ENCODE peak calls at places on chromosome 4, in ten cellular contexts. One of them, this sample, is unnamed.

GRCh38 chr4:99859618-99860017 is 34.6 kb downstream of the LAMTOR3 start:
- DNase-seq in A549: no peak
- DNase-seq in GM18507: no peak
- DNase-seq in sigmoid colon: no peak
- DNase-seq in HCT116: no peak
- DNase-seq in LoVo: no peak
- DNase-seq in nephron progenitor cell: no peak
- DNase-seq in substantia nigra: no peak
- DNase-seq in NCI-H2029 treated with DMSO at 0.1 percent for 48 hours: no peak
- DNase-seq in astrocyte of the spinal cord: no peak
- DNase-seq in this sample: no peak

GRCh38 chr4:122516376-122516775 is 59.9 kb upstream of the IL2 start:
- DNase-seq in A549: no peak
- DNase-seq in GM18507: no peak
- DNase-seq in sigmoid colon: no peak
- DNase-seq in HCT116: no peak
- DNase-seq in LoVo: no peak
- DNase-seq in nephron progenitor cell: no peak
- DNase-seq in substantia nigra: no peak
- DNase-seq in NCI-H2029 treated with DMSO at 0.1 percent for 48 hours: no peak
- DNase-seq in astrocyte of the spinal cord: no peak
- DNase-seq in this sample: no peak

GRCh38 chr4:19063662-19064061 is 1042.1 kb upstream of the LCORL start:
- DNase-seq in A549: no peak
- DNase-seq in GM18507: no peak
- DNase-seq in sigmoid colon: no peak
- DNase-seq in HCT116: no peak
- DNase-seq in LoVo: no peak
- DNase-seq in nephron progenitor cell: no peak
- DNase-seq in substantia nigra: no peak
- DNase-seq in NCI-H2029 treated with DMSO at 0.1 percent for 48 hours: no peak
- DNase-seq in astrocyte of the spinal cord: no peak
- DNase-seq in this sample: no peak

GRCh38 chr4:71635094-71635493 is 148.8 kb downstream of the GC start:
- DNase-seq in A549: no peak
- DNase-seq in GM18507: no peak
- DNase-seq in sigmoid colon: no peak
- DNase-seq in HCT116: no peak
- DNase-seq in LoVo: no peak
- DNase-seq in nephron progenitor cell: no peak
- DNase-seq in substantia nigra: no peak
- DNase-seq in NCI-H2029 treated with DMSO at 0.1 percent for 48 hours: no peak
- DNase-seq in astrocyte of the spinal cord: no peak
- DNase-seq in this sample: no peak

GRCh38 chr4:184596044-184596616 is 53.1 kb downstream of the CASP3 start:
- DNase-seq in A549: no peak
- DNase-seq in GM18507: no peak
- DNase-seq in sigmoid colon: no peak
- DNase-seq in HCT116: no peak
- DNase-seq in LoVo: no peak
- DNase-seq in nephron progenitor cell: no peak
- DNase-seq in substantia nigra: no peak
- DNase-seq in NCI-H2029 treated with DMSO at 0.1 percent for 48 hours: no peak
- DNase-seq in astrocyte of the spinal cord: no peak
- DNase-seq in this sample: no peak

GRCh38 chr4:180794352-180794751 is 1448.8 kb upstream of the TENM3 start:
- DNase-seq in A549: no peak
- DNase-seq in GM18507: no peak
- DNase-seq in sigmoid colon: no peak
- DNase-seq in HCT116: no peak
- DNase-seq in LoVo: no peak
- DNase-seq in nephron progenitor cell: no peak
- DNase-seq in substantia nigra: no peak
- DNase-seq in NCI-H2029 treated with DMSO at 0.1 percent for 48 hours: no peak
- DNase-seq in astrocyte of the spinal cord: no peak
- DNase-seq in this sample: no peak

GRCh38 chr4:7663075-7663541 is 228.4 kb upstream of the PSAPL1 start:
- DNase-seq in A549: no peak
- DNase-seq in GM18507: no peak
- DNase-seq in sigmoid colon: no peak
- DNase-seq in HCT116: no peak
- DNase-seq in LoVo: no peak
- DNase-seq in nephron progenitor cell: no peak
- DNase-seq in substantia nigra: no peak
- DNase-seq in NCI-H2029 treated with DMSO at 0.1 percent for 48 hours: no peak
- DNase-seq in astrocyte of the spinal cord: no peak
- DNase-seq in this sample: no peak

GRCh38 chr4:68369474-68369805 is 19.6 kb upstream of the YTHDC1 start:
- DNase-seq in A549: no peak
- DNase-seq in GM18507: no peak
- DNase-seq in sigmoid colon: no peak
- DNase-seq in HCT116: peak
- DNase-seq in LoVo: peak
- DNase-seq in nephron progenitor cell: no peak
- DNase-seq in substantia nigra: no peak
- DNase-seq in NCI-H2029 treated with DMSO at 0.1 percent for 48 hours: no peak
- DNase-seq in astrocyte of the spinal cord: peak
- DNase-seq in this sample: no peak

GRCh38 chr4:169015237-169015636 is 5.2 kb upstream of the CBR4 start:
- DNase-seq in A549: no peak
- DNase-seq in GM18507: no peak
- DNase-seq in sigmoid colon: no peak
- DNase-seq in HCT116: no peak
- DNase-seq in LoVo: no peak
- DNase-seq in nephron progenitor cell: no peak
- DNase-seq in substantia nigra: no peak
- DNase-seq in NCI-H2029 treated with DMSO at 0.1 percent for 48 hours: no peak
- DNase-seq in astrocyte of the spinal cord: no peak
- DNase-seq in this sample: no peak

GRCh38 chr4:8244001-8244757 is 25.4 kb upstream of the HTRA3 start:
- DNase-seq in A549: no peak
- DNase-seq in GM18507: no peak
- DNase-seq in sigmoid colon: no peak
- DNase-seq in HCT116: no peak
- DNase-seq in LoVo: no peak
- DNase-seq in nephron progenitor cell: no peak
- DNase-seq in substantia nigra: no peak
- DNase-seq in NCI-H2029 treated with DMSO at 0.1 percent for 48 hours: no peak
- DNase-seq in astrocyte of the spinal cord: no peak
- DNase-seq in this sample: no peak

GRCh38 chr4:95833652-95834276 is 6.1 kb upstream of the PDHA2 start:
- DNase-seq in A549: no peak
- DNase-seq in GM18507: no peak
- DNase-seq in sigmoid colon: no peak
- DNase-seq in HCT116: no peak
- DNase-seq in LoVo: no peak
- DNase-seq in nephron progenitor cell: no peak
- DNase-seq in substantia nigra: no peak
- DNase-seq in NCI-H2029 treated with DMSO at 0.1 percent for 48 hours: no peak
- DNase-seq in astrocyte of the spinal cord: no peak
- DNase-seq in this sample: no peak

GRCh38 chr4:129641179-129641578 is 545.2 kb downstream of the C4orf33 start:
- DNase-seq in A549: no peak
- DNase-seq in GM18507: no peak
- DNase-seq in sigmoid colon: peak
- DNase-seq in HCT116: peak
- DNase-seq in LoVo: peak
- DNase-seq in nephron progenitor cell: peak
- DNase-seq in substantia nigra: peak
- DNase-seq in NCI-H2029 treated with DMSO at 0.1 percent for 48 hours: peak
- DNase-seq in astrocyte of the spinal cord: peak
- DNase-seq in this sample: no peak

GRCh38 chr4:59060002-59060846 is 1950.0 kb upstream of the IGFBP7 start:
- DNase-seq in A549: no peak
- DNase-seq in GM18507: no peak
- DNase-seq in sigmoid colon: peak
- DNase-seq in HCT116: no peak
- DNase-seq in LoVo: no peak
- DNase-seq in nephron progenitor cell: no peak
- DNase-seq in substantia nigra: no peak
- DNase-seq in NCI-H2029 treated with DMSO at 0.1 percent for 48 hours: no peak
- DNase-seq in astrocyte of the spinal cord: no peak
- DNase-seq in this sample: no peak

GRCh38 chr4:53852343-53852742 is 212.1 kb downstream of the CHIC2 start:
- DNase-seq in A549: no peak
- DNase-seq in GM18507: no peak
- DNase-seq in sigmoid colon: no peak
- DNase-seq in HCT116: no peak
- DNase-seq in LoVo: no peak
- DNase-seq in nephron progenitor cell: no peak
- DNase-seq in substantia nigra: no peak
- DNase-seq in NCI-H2029 treated with DMSO at 0.1 percent for 48 hours: no peak
- DNase-seq in astrocyte of the spinal cord: peak
- DNase-seq in this sample: no peak

GRCh38 chr4:152784490-152785195 is 4.9 kb downstream of the ARFIP1 start:
- DNase-seq in A549: peak
- DNase-seq in GM18507: no peak
- DNase-seq in sigmoid colon: no peak
- DNase-seq in HCT116: peak
- DNase-seq in LoVo: no peak
- DNase-seq in nephron progenitor cell: peak
- DNase-seq in substantia nigra: no peak
- DNase-seq in NCI-H2029 treated with DMSO at 0.1 percent for 48 hours: no peak
- DNase-seq in astrocyte of the spinal cord: peak
- DNase-seq in this sample: no peak

This sample was measured in GM12891.